ENCODE peak calls at places on chromosomes 6 and 20, in seven cellular contexts. R is tibial artery, F is left ventricle myocardium inferior, B is fibroblast of lung, W is upper lobe of right lung, A is thoracic aorta, P is HFF-Myc. E is an unnamed sample.

GRCh38 chr20:43040427-43040826 is 149.3 kb downstream of the PTPRT start:
- DNase-seq in R (no peak), B (no peak), F (no peak), W (no peak), A (no peak), P (no peak), E (peak)

GRCh38 chr6:36625161-36625919 is 31.2 kb downstream of the SRSF3 start:
- DNase-seq in A (no peak), R (peak), P (no peak), W (peak), F (no peak), B (peak), E (no peak)

GRCh38 chr6:49328051-49328450 is 135.0 kb downstream of the MMUT start:
- DNase-seq in A (no peak), R (no peak), F (no peak), B (no peak), P (no peak), W (no peak), E (no peak)

GRCh38 chr6:722077-722524 is 29.2 kb upstream of the EXOC2 start:
- DNase-seq in P (peak), W (peak), A (peak), B (peak), R (peak), F (peak), E (peak)

GRCh38 chr6:484086-484728 is 92.7 kb downstream of the IRF4 start:
- DNase-seq in F (no peak), W (no peak), R (no peak), P (no peak), B (no peak), A (no peak), E (peak)

GRCh38 chr20:64056889-64057627 is 5.9 kb upstream of the TCEA2 start:
- DNase-seq in B (no peak), F (no peak), A (no peak), R (no peak), P (no peak), W (no peak), E (peak)

GRCh38 chr20:38842558-38842981 is 37.1 kb downstream of the PPP1R16B start:
- DNase-seq in P (no peak), R (no peak), A (no peak), F (no peak), B (no peak), W (no peak), E (peak)

GRCh38 chr20:50575869-50576720 is 65.9 kb downstream of the PTPN1 start:
- DNase-seq in F (peak), A (no peak), R (peak), B (peak), P (no peak), W (peak), E (peak)

GRCh38 chr20:4817230-4817671 is 95.5 kb downstream of the PRND start:
- DNase-seq in W (no peak), R (no peak), F (no peak), P (no peak), A (no peak), B (no peak), E (no peak)

DNA sequence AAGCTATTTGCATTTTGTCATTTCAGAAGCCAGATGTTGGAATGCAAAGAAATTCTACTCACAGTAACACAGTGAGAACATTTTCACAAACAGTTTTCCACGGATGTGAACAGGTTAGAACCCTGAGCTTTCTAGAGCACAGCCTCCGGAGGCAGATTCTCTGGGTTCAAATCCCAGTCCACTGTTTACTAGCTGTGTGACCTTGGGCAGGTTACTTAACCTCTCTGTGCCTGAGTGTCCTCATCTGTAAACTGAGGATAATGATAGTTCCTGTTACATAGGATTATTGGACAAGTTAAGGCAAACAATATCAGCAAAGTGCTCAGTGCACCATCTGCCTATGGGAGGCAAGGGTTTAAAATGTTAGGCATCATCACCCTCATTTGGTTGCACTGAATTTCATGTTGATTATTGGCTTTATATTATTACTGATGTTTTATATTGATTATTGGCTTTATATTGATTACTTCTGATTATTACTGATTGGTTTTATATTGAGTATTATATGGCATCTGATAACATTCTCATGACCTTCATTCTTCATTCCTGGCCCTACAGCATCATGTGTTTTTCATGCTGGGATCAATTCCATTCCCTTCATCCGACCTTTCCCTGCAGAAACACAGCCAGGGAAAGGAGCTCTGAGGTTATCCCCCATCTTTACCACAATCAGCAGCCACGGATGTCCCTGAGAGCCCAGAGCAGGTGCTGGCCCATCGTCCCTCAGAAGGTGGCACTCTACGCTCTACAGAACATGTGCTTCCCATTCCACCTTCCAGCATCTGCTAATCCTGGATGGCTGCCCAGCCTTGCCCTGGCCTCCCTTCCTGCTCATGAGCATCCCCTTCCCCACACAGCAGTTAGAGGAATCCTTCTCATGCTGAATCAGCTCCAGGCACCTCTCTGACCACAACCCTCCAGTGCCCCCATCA is 283.1 kb downstream of the PREX1 start:
- DNase-seq in F (no peak), W (no peak), P (peak), R (no peak), A (no peak), B (no peak), E (no peak)
- TF ChIP-seq CTCF in F (no peak), W (no peak), P (no peak), R (no peak), A (no peak), B (no peak), E (no peak)

DNA sequence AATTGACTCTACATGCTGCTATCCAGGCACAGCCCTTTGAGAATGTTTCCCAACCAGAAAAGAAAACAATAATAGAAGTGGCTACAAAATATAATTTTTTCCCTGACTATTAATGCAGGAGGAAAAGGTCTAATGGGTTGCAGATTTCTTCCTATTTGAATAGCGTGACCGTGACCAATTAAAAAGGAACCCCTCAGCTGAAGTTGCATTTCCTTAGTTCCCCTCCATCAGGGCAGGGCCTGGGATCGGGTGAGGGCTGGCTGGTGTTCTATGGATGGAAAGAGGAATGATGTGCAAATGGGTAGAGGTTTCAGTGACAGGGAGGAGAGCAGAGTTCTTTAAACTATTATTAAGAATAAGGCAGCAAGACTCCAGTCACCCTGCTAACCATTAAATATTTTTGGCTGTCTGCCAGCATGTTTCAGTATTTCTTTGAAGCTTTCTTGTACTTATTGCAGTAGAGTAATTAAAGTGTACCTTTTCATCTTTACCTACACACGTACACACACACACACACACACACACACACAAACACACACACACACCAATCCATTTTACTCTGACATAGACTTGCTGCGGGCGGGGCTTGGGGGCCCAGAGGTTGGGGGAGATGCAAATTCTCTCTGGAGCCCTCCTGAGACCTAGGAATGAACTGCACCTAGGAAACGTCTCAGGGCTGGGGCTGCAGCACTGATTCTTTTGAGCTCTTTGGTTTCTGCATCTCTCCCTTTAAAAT is 154.8 kb upstream of the SLC35B3 start:
- DNase-seq in W (no peak), R (no peak), B (no peak), F (no peak), P (no peak), A (no peak), E (peak)
- TF ChIP-seq CTCF in W (no peak), R (no peak), B (no peak), F (no peak), P (no peak), A (no peak), E (no peak)

GRCh38 chr20:11838076-11838636 is 79.5 kb upstream of the BTBD3 start:
- DNase-seq in R (no peak), P (no peak), F (no peak), A (no peak), W (no peak), B (no peak), E (no peak)

GRCh38 chr20:11833825-11834224 is 83.9 kb upstream of the BTBD3 start:
- DNase-seq in F (no peak), B (no peak), P (no peak), A (no peak), R (no peak), W (no peak), E (no peak)

GRCh38 chr20:11832397-11832796 is 85.3 kb upstream of the BTBD3 start:
- DNase-seq in R (no peak), A (no peak), P (no peak), W (no peak), F (no peak), B (no peak), E (no peak)
- TF ChIP-seq CTCF in R (no peak), A (no peak), P (no peak), W (no peak), F (no peak), B (no peak), E (no peak)

DNA sequence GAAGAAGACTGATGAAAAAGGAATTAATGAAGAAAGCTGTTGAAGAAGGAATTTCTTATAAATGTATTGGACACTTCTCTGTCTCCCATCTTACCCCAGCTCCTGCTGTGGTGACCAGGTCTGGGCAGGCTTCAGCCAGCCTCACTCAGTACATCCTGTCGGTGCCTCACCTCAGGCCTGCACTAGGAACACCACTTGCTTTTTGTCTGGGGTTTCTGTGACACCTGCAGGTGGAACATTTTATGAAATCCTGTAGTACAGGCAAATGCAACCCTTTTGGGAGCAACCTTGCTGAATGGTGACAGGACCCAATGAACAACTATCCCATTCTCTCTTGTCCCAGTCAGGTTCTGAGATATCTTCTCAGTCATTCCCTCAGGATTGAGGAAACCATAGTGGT is 129.7 kb downstream of the PRDM13 start:
- DNase-seq in R (no peak), F (no peak), B (no peak), W (no peak), A (no peak), P (no peak), E (peak)
- TF ChIP-seq CTCF in R (no peak), F (no peak), B (no peak), W (no peak), A (no peak), P (no peak), E (no peak)

GRCh38 chr20:52060794-52061714 is 130.5 kb downstream of the ZFP64 start:
- DNase-seq in B (no peak), F (no peak), R (no peak), P (no peak), A (no peak), W (no peak), E (no peak)
- TF ChIP-seq CTCF in B (peak), F (peak), R (no peak), P (peak), A (no peak), W (peak), E (no peak)

DNA sequence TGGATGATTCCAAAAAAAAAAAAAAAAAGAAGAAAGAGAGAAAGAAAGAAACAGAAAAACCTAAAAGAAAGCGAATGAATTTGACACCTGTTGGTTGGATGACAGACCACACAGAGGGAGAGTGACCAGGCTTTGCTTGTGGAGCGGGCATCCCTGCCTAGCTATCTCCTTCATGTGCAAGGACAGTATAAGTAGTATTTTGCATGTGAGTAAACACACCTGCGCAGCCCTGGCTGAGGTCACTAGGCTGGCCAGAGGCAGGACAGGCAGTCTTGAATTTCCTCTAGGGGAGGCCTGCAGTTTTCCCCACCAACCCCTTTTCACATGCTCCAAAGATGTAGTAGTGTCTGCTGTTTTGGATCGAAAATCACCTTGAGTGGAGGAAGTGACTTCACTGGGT is 126.4 kb downstream of the CCDC170 start:
- DNase-seq in R (no peak), F (no peak), W (no peak), A (no peak), B (no peak), P (no peak), E (no peak)
- TF ChIP-seq CTCF in R (no peak), F (no peak), W (no peak), A (no peak), B (no peak), P (no peak), E (no peak)